ENCODE peak calls at places on chromosomes 3 and 15, in nine cellular contexts. One of them, this sample, is unnamed.

GRCh38 chr15:33132722-33133345 is 61.7 kb downstream of the FMN1 start:
- DNase-seq in PC-3: peak; percentile 85
- DNase-seq in A549: peak; percentile 65
- DNase-seq in stomach: no peak
- DNase-seq in spleen: no peak
- DNase-seq in AG04449: no peak
- DNase-seq in activated B cell treated with CpG ODN at 0.5 μM for 24 hours: no peak
- DNase-seq in colonic mucosa: peak; percentile 63
- DNase-seq in choroid plexus epithelial cell: peak; percentile 87
- DNase-seq in this sample: no peak

GRCh38 chr3:42130007-42130328 is 38.8 kb downstream of the TRAK1 start:
- DNase-seq in PC-3: no peak
- DNase-seq in A549: no peak
- DNase-seq in stomach: no peak
- DNase-seq in spleen: no peak
- DNase-seq in AG04449: no peak
- DNase-seq in activated B cell treated with CpG ODN at 0.5 μM for 24 hours: no peak
- DNase-seq in colonic mucosa: no peak
- DNase-seq in choroid plexus epithelial cell: no peak
- DNase-seq in this sample: no peak

GRCh38 chr3:183551930-183552329 is 3.6 kb downstream of the KLHL6 start:
- DNase-seq in PC-3: no peak
- DNase-seq in A549: no peak
- DNase-seq in stomach: no peak
- DNase-seq in spleen: no peak
- DNase-seq in AG04449: no peak
- DNase-seq in activated B cell treated with CpG ODN at 0.5 μM for 24 hours: no peak
- DNase-seq in colonic mucosa: no peak
- DNase-seq in choroid plexus epithelial cell: no peak
- DNase-seq in this sample: no peak

GRCh38 chr15:48557335-48557734 is 88.2 kb downstream of the FBN1 start:
- DNase-seq in PC-3: no peak
- DNase-seq in A549: no peak
- DNase-seq in stomach: peak; percentile 40
- DNase-seq in spleen: no peak
- DNase-seq in AG04449: no peak
- DNase-seq in activated B cell treated with CpG ODN at 0.5 μM for 24 hours: no peak
- DNase-seq in colonic mucosa: no peak
- DNase-seq in choroid plexus epithelial cell: no peak
- DNase-seq in this sample: no peak

GRCh38 chr3:129690963-129691362 is 84.5 kb upstream of the PLXND1 start:
- DNase-seq in PC-3: no peak
- DNase-seq in A549: no peak
- DNase-seq in stomach: no peak
- DNase-seq in spleen: no peak
- DNase-seq in AG04449: no peak
- DNase-seq in activated B cell treated with CpG ODN at 0.5 μM for 24 hours: no peak
- DNase-seq in colonic mucosa: no peak
- DNase-seq in choroid plexus epithelial cell: no peak
- DNase-seq in this sample: no peak

GRCh38 chr3:144496116-144496835 is 524.7 kb downstream of the DIPK2A start:
- DNase-seq in PC-3: no peak
- DNase-seq in A549: no peak
- DNase-seq in stomach: no peak
- DNase-seq in spleen: no peak
- DNase-seq in AG04449: no peak
- DNase-seq in activated B cell treated with CpG ODN at 0.5 μM for 24 hours: no peak
- DNase-seq in colonic mucosa: no peak
- DNase-seq in choroid plexus epithelial cell: no peak
- DNase-seq in this sample: no peak

GRCh38 chr15:85456798-85457197 is 76.4 kb downstream of the AKAP13 start:
- DNase-seq in PC-3: no peak
- DNase-seq in A549: no peak
- DNase-seq in stomach: no peak
- DNase-seq in spleen: no peak
- DNase-seq in AG04449: no peak
- DNase-seq in activated B cell treated with CpG ODN at 0.5 μM for 24 hours: no peak
- DNase-seq in colonic mucosa: no peak
- DNase-seq in choroid plexus epithelial cell: no peak
- DNase-seq in this sample: no peak

GRCh38 chr3:69201658-69202057 is 79.3 kb upstream of the LMOD3 start:
- DNase-seq in PC-3: no peak
- DNase-seq in A549: no peak
- DNase-seq in stomach: peak; percentile 54
- DNase-seq in spleen: no peak
- DNase-seq in AG04449: no peak
- DNase-seq in activated B cell treated with CpG ODN at 0.5 μM for 24 hours: no peak
- DNase-seq in colonic mucosa: peak; percentile 75
- DNase-seq in choroid plexus epithelial cell: no peak
- DNase-seq in this sample: no peak

GRCh38 chr3:70069557-70069956 is 70.0 kb downstream of the SAMMSON start:
- DNase-seq in PC-3: no peak
- DNase-seq in A549: no peak
- DNase-seq in stomach: no peak
- DNase-seq in spleen: no peak
- DNase-seq in AG04449: no peak
- DNase-seq in activated B cell treated with CpG ODN at 0.5 μM for 24 hours: no peak
- DNase-seq in colonic mucosa: no peak
- DNase-seq in choroid plexus epithelial cell: no peak
- DNase-seq in this sample: no peak

GRCh38 chr3:23748398-23749110 is 57.2 kb upstream of the UBE2E1 start:
- DNase-seq in PC-3: peak; percentile 17
- DNase-seq in A549: no peak
- DNase-seq in stomach: no peak
- DNase-seq in spleen: no peak
- DNase-seq in AG04449: peak; percentile 69
- DNase-seq in activated B cell treated with CpG ODN at 0.5 μM for 24 hours: no peak
- DNase-seq in colonic mucosa: no peak
- DNase-seq in choroid plexus epithelial cell: peak; percentile 77
- DNase-seq in this sample: no peak

GRCh38 chr3:150238995-150239612 is 169.0 kb upstream of the TSC22D2 start:
- DNase-seq in PC-3: peak; percentile 77
- DNase-seq in A549: peak; percentile 41
- DNase-seq in stomach: peak; percentile 36
- DNase-seq in spleen: no peak
- DNase-seq in AG04449: no peak
- DNase-seq in activated B cell treated with CpG ODN at 0.5 μM for 24 hours: no peak
- DNase-seq in colonic mucosa: peak; percentile 54
- DNase-seq in choroid plexus epithelial cell: peak; percentile 56
- DNase-seq in this sample: no peak

GRCh38 chr3:34387831-34388564 is 589.6 kb downstream of the PDCD6IP start:
- DNase-seq in PC-3: peak; percentile 6
- DNase-seq in A549: no peak
- DNase-seq in stomach: no peak
- DNase-seq in spleen: no peak
- DNase-seq in AG04449: no peak
- DNase-seq in activated B cell treated with CpG ODN at 0.5 μM for 24 hours: no peak
- DNase-seq in colonic mucosa: no peak
- DNase-seq in choroid plexus epithelial cell: no peak
- DNase-seq in this sample: no peak

GRCh38 chr3:160649596-160649995 is 27.4 kb upstream of the ARL14 start:
- DNase-seq in PC-3: peak; percentile 13
- DNase-seq in A549: no peak
- DNase-seq in stomach: no peak
- DNase-seq in spleen: no peak
- DNase-seq in AG04449: no peak
- DNase-seq in activated B cell treated with CpG ODN at 0.5 μM for 24 hours: no peak
- DNase-seq in colonic mucosa: no peak
- DNase-seq in choroid plexus epithelial cell: no peak
- DNase-seq in this sample: no peak

GRCh38 chr3:160648701-160649100 is 28.3 kb upstream of the ARL14 start:
- DNase-seq in PC-3: peak; percentile 40
- DNase-seq in A549: no peak
- DNase-seq in stomach: no peak
- DNase-seq in spleen: no peak
- DNase-seq in AG04449: no peak
- DNase-seq in activated B cell treated with CpG ODN at 0.5 μM for 24 hours: no peak
- DNase-seq in colonic mucosa: no peak
- DNase-seq in choroid plexus epithelial cell: no peak
- DNase-seq in this sample: no peak

GRCh38 chr3:160644491-160644890 is 32.5 kb upstream of the ARL14 start:
- DNase-seq in PC-3: no peak
- DNase-seq in A549: no peak
- DNase-seq in stomach: no peak
- DNase-seq in spleen: no peak
- DNase-seq in AG04449: no peak
- DNase-seq in activated B cell treated with CpG ODN at 0.5 μM for 24 hours: no peak
- DNase-seq in colonic mucosa: no peak
- DNase-seq in choroid plexus epithelial cell: no peak
- DNase-seq in this sample: no peak

GRCh38 chr3:160641675-160642330 is 35.2 kb upstream of the ARL14 start:
- DNase-seq in PC-3: peak; percentile 64
- DNase-seq in A549: no peak
- DNase-seq in stomach: no peak
- DNase-seq in spleen: no peak
- DNase-seq in AG04449: no peak
- DNase-seq in activated B cell treated with CpG ODN at 0.5 μM for 24 hours: no peak
- DNase-seq in colonic mucosa: no peak
- DNase-seq in choroid plexus epithelial cell: peak; percentile 80
- DNase-seq in this sample: no peak

DNA sequence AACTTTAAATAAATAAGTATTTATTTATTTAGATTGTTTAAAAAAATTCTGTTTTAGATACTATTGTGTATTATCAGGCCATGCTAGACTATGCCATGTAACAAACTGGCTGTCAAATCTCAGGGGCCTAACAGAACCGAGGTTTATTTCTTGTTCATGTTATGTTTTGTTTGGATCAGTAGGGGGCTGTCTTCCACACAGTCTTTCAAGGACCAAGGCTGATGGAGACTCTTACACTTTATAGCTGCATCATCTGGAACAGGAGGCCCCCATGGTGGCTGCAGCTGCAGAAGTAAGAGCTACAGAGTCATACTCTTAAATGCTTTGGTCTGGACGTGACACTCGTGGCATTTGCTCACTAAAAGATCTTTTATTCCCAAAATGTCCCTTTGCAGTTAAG is 33.0 kb upstream of the ARL14 start:
- DNase-seq in PC-3: peak; percentile 53
- DNase-seq in A549: no peak
- DNase-seq in stomach: no peak
- DNase-seq in spleen: no peak
- DNase-seq in AG04449: no peak
- DNase-seq in activated B cell treated with CpG ODN at 0.5 μM for 24 hours: no peak
- DNase-seq in colonic mucosa: no peak
- DNase-seq in choroid plexus epithelial cell: no peak
- DNase-seq in this sample: no peak
- TF ChIP-seq CTCF in PC-3: peak; percentile 60
- TF ChIP-seq CTCF in A549: no peak
- TF ChIP-seq CTCF in stomach: no peak
- TF ChIP-seq CTCF in spleen: no peak
- TF ChIP-seq CTCF in AG04449: peak; percentile 11
- TF ChIP-seq CTCF in activated B cell treated with CpG ODN at 0.5 μM for 24 hours: no peak
- TF ChIP-seq CTCF in colonic mucosa: no peak
- TF ChIP-seq CTCF in choroid plexus epithelial cell: peak; percentile 26
- TF ChIP-seq CTCF in this sample: no peak

GRCh38 chr3:33377931-33378330 is 62.3 kb downstream of the UBP1 start:
- DNase-seq in PC-3: peak; percentile 73
- DNase-seq in A549: no peak
- DNase-seq in stomach: no peak
- DNase-seq in spleen: no peak
- DNase-seq in AG04449: no peak
- DNase-seq in activated B cell treated with CpG ODN at 0.5 μM for 24 hours: no peak
- DNase-seq in colonic mucosa: no peak
- DNase-seq in choroid plexus epithelial cell: peak; percentile 51
- DNase-seq in this sample: no peak

GRCh38 chr3:33377489-33377888 is 62.7 kb downstream of the UBP1 start:
- DNase-seq in PC-3: no peak
- DNase-seq in A549: no peak
- DNase-seq in stomach: no peak
- DNase-seq in spleen: no peak
- DNase-seq in AG04449: no peak
- DNase-seq in activated B cell treated with CpG ODN at 0.5 μM for 24 hours: no peak
- DNase-seq in colonic mucosa: no peak
- DNase-seq in choroid plexus epithelial cell: no peak
- DNase-seq in this sample: no peak

GRCh38 chr3:33372218-33373081 is 67.8 kb downstream of the UBP1 start:
- DNase-seq in PC-3: peak; percentile 84
- DNase-seq in A549: peak; percentile 29
- DNase-seq in stomach: peak; percentile 45
- DNase-seq in spleen: no peak
- DNase-seq in AG04449: no peak
- DNase-seq in activated B cell treated with CpG ODN at 0.5 μM for 24 hours: no peak
- DNase-seq in colonic mucosa: peak; percentile 45
- DNase-seq in choroid plexus epithelial cell: peak; percentile 73
- DNase-seq in this sample: no peak

GRCh38 chr3:33373082-33373437 is 67.1 kb downstream of the UBP1 start:
- DNase-seq in PC-3: no peak
- DNase-seq in A549: no peak
- DNase-seq in stomach: no peak
- DNase-seq in spleen: no peak
- DNase-seq in AG04449: no peak
- DNase-seq in activated B cell treated with CpG ODN at 0.5 μM for 24 hours: no peak
- DNase-seq in colonic mucosa: no peak
- DNase-seq in choroid plexus epithelial cell: no peak
- DNase-seq in this sample: no peak
- TF ChIP-seq CTCF in PC-3: no peak
- TF ChIP-seq CTCF in A549: no peak
- TF ChIP-seq CTCF in stomach: no peak
- TF ChIP-seq CTCF in spleen: no peak
- TF ChIP-seq CTCF in AG04449: no peak
- TF ChIP-seq CTCF in activated B cell treated with CpG ODN at 0.5 μM for 24 hours: no peak
- TF ChIP-seq CTCF in colonic mucosa: peak; percentile 6
- TF ChIP-seq CTCF in choroid plexus epithelial cell: no peak
- TF ChIP-seq CTCF in this sample: no peak

DNA sequence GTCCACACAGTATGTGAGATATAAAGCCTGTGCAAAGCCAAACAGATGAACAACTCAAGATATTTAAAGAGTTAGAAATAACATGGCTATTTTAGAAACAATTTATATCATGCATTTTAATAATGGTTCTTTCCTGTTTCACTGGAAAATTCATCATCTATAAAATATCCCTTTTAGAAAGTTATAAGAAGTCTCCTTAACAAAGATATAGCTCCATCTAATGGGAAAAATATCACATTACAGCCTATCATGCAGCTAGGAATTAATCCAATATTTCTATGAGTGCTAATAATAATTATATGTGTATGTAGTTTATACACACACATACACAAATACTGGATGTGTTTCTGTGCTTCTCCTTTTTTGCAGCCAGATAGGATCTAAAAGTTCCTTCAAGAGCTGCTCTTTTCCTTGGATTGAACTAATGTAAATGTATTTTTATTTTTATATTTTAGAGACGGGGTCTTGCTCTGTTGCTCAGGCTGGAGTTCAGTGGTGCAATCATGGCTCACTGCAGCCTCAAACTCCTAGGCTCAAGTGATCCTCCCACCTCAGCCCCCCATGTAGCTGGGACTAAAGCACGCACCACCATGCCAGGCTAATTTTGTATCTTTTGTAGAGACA is 21.6 kb downstream of the RPL22L1 start:
- DNase-seq in PC-3: peak; percentile 75
- DNase-seq in A549: no peak
- DNase-seq in stomach: no peak
- DNase-seq in spleen: no peak
- DNase-seq in AG04449: no peak
- DNase-seq in activated B cell treated with CpG ODN at 0.5 μM for 24 hours: no peak
- DNase-seq in colonic mucosa: no peak
- DNase-seq in choroid plexus epithelial cell: peak; percentile 57
- DNase-seq in this sample: no peak
- TF ChIP-seq CTCF in PC-3: peak; percentile 83
- TF ChIP-seq CTCF in A549: peak; percentile 42
- TF ChIP-seq CTCF in stomach: peak; percentile 27
- TF ChIP-seq CTCF in spleen: peak; percentile 23
- TF ChIP-seq CTCF in AG04449: peak; percentile 14
- TF ChIP-seq CTCF in activated B cell treated with CpG ODN at 0.5 μM for 24 hours: no peak
- TF ChIP-seq CTCF in colonic mucosa: peak; percentile 33
- TF ChIP-seq CTCF in choroid plexus epithelial cell: peak; percentile 49
- TF ChIP-seq CTCF in this sample: no peak

GRCh38 chr15:89898628-89899302 is 5.0 kb upstream of the AP3S2 start:
- DNase-seq in PC-3: peak; percentile 80
- DNase-seq in A549: peak; percentile 95
- DNase-seq in stomach: peak; percentile 54
- DNase-seq in spleen: no peak
- DNase-seq in AG04449: no peak
- DNase-seq in activated B cell treated with CpG ODN at 0.5 μM for 24 hours: peak; percentile 25
- DNase-seq in colonic mucosa: no peak
- DNase-seq in choroid plexus epithelial cell: peak; percentile 74
- DNase-seq in this sample: no peak
- TF ChIP-seq CTCF in PC-3: peak; percentile 91
- TF ChIP-seq CTCF in A549: peak; percentile 78
- TF ChIP-seq CTCF in stomach: peak; percentile 46
- TF ChIP-seq CTCF in spleen: peak; percentile 60
- TF ChIP-seq CTCF in AG04449: peak; percentile 65
- TF ChIP-seq CTCF in activated B cell treated with CpG ODN at 0.5 μM for 24 hours: peak; percentile 19
- TF ChIP-seq CTCF in colonic mucosa: peak; percentile 50
- TF ChIP-seq CTCF in choroid plexus epithelial cell: peak; percentile 78
- TF ChIP-seq CTCF in this sample: peak; percentile 40